ENCODE peak calls at places on chromosomes 11 and 22, in seven cellular contexts. One of them, this sample, is unnamed.

GRCh38 chr11:117515892-117516291 is 188.2 kb downstream of the CEP164 start:
- DNase-seq in AG08395: no peak
- DNase-seq in left ventricle myocardium inferior: no peak
- DNase-seq in H1: no peak
- DNase-seq in fibroblast of lung: no peak
- DNase-seq in renal cortical epithelial cell: no peak
- DNase-seq in progenitor cell of endocrine pancreas: no peak
- DNase-seq in this sample: no peak

GRCh38 chr11:61650781-61651571 is 29.2 kb upstream of the DAGLA start:
- DNase-seq in AG08395: no peak
- DNase-seq in renal cortical epithelial cell: no peak
- DNase-seq in H1: peak; percentile 62
- DNase-seq in progenitor cell of endocrine pancreas: no peak
- DNase-seq in left ventricle myocardium inferior: no peak
- DNase-seq in fibroblast of lung: no peak
- DNase-seq in this sample: no peak

GRCh38 chr11:116357769-116358544 is 414.8 kb downstream of the BUD13 start:
- DNase-seq in progenitor cell of endocrine pancreas: peak; percentile 24
- DNase-seq in renal cortical epithelial cell: no peak
- DNase-seq in AG08395: no peak
- DNase-seq in H1: peak; percentile 88
- DNase-seq in fibroblast of lung: no peak
- DNase-seq in left ventricle myocardium inferior: no peak
- DNase-seq in this sample: peak; percentile 69

GRCh38 chr11:77322926-77323590 is 21.6 kb upstream of the GDPD4 start:
- DNase-seq in H1: no peak
- DNase-seq in renal cortical epithelial cell: peak; percentile 72
- DNase-seq in progenitor cell of endocrine pancreas: no peak
- DNase-seq in left ventricle myocardium inferior: no peak
- DNase-seq in fibroblast of lung: no peak
- DNase-seq in AG08395: peak; percentile 19
- DNase-seq in this sample: peak; percentile 38

GRCh38 chr11:120298461-120298860 is 26.6 kb upstream of the TLCD5 start:
- DNase-seq in progenitor cell of endocrine pancreas: no peak
- DNase-seq in renal cortical epithelial cell: no peak
- DNase-seq in H1: no peak
- DNase-seq in AG08395: no peak
- DNase-seq in fibroblast of lung: no peak
- DNase-seq in left ventricle myocardium inferior: no peak
- DNase-seq in this sample: no peak

GRCh38 chr11:110886241-110886640 is 174.0 kb upstream of the ARHGAP20 start:
- DNase-seq in H1: no peak
- DNase-seq in left ventricle myocardium inferior: no peak
- DNase-seq in AG08395: no peak
- DNase-seq in fibroblast of lung: peak; percentile 27
- DNase-seq in renal cortical epithelial cell: no peak
- DNase-seq in progenitor cell of endocrine pancreas: no peak
- DNase-seq in this sample: no peak

GRCh38 chr11:36389811-36390210 is 93.7 kb downstream of the PRR5L start:
- DNase-seq in renal cortical epithelial cell: no peak
- DNase-seq in H1: no peak
- DNase-seq in left ventricle myocardium inferior: no peak
- DNase-seq in AG08395: no peak
- DNase-seq in progenitor cell of endocrine pancreas: no peak
- DNase-seq in fibroblast of lung: no peak
- DNase-seq in this sample: no peak

GRCh38 chr11:129435499-129436245 is 60.0 kb downstream of the BARX2 start:
- DNase-seq in AG08395: no peak
- DNase-seq in fibroblast of lung: no peak
- DNase-seq in progenitor cell of endocrine pancreas: no peak
- DNase-seq in left ventricle myocardium inferior: no peak
- DNase-seq in H1: no peak
- DNase-seq in renal cortical epithelial cell: peak; percentile 23
- DNase-seq in this sample: no peak

GRCh38 chr11:72239296-72239848 is 4.6 kb downstream of the PHOX2A start:
- DNase-seq in left ventricle myocardium inferior: peak; percentile 71
- DNase-seq in AG08395: peak; percentile 75
- DNase-seq in renal cortical epithelial cell: no peak
- DNase-seq in H1: peak; percentile 64
- DNase-seq in fibroblast of lung: peak; percentile 47
- DNase-seq in progenitor cell of endocrine pancreas: no peak
- DNase-seq in this sample: peak; percentile 65

GRCh38 chr22:46245515-46245914 is 4.6 kb downstream of the CDPF1 start:
- DNase-seq in AG08395: no peak
- DNase-seq in H1: no peak
- DNase-seq in left ventricle myocardium inferior: peak; percentile 82
- DNase-seq in fibroblast of lung: no peak
- DNase-seq in renal cortical epithelial cell: no peak
- DNase-seq in progenitor cell of endocrine pancreas: no peak
- DNase-seq in this sample: peak; percentile 26

GRCh38 chr22:48089601-48090331 is 1327.3 kb downstream of the TBC1D22A start:
- DNase-seq in fibroblast of lung: peak; percentile 17
- DNase-seq in H1: no peak
- DNase-seq in left ventricle myocardium inferior: peak; percentile 44
- DNase-seq in renal cortical epithelial cell: no peak
- DNase-seq in AG08395: peak; percentile 66
- DNase-seq in progenitor cell of endocrine pancreas: no peak
- DNase-seq in this sample: peak; percentile 40

GRCh38 chr11:105447936-105448702 is 161.8 kb upstream of the GRIA4 start:
- DNase-seq in fibroblast of lung: no peak
- DNase-seq in progenitor cell of endocrine pancreas: no peak
- DNase-seq in renal cortical epithelial cell: no peak
- DNase-seq in AG08395: no peak
- DNase-seq in H1: no peak
- DNase-seq in left ventricle myocardium inferior: no peak
- DNase-seq in this sample: no peak

GRCh38 chr22:44192811-44193536 is 12.2 kb downstream of the PARVG start:
- DNase-seq in fibroblast of lung: no peak
- DNase-seq in left ventricle myocardium inferior: no peak
- DNase-seq in AG08395: no peak
- DNase-seq in progenitor cell of endocrine pancreas: no peak
- DNase-seq in renal cortical epithelial cell: no peak
- DNase-seq in H1: no peak
- DNase-seq in this sample: no peak

GRCh38 chr11:117410861-117411725 is 83.4 kb downstream of the CEP164 start:
- DNase-seq in AG08395: no peak
- DNase-seq in fibroblast of lung: no peak
- DNase-seq in H1: no peak
- DNase-seq in progenitor cell of endocrine pancreas: no peak
- DNase-seq in left ventricle myocardium inferior: no peak
- DNase-seq in renal cortical epithelial cell: no peak
- DNase-seq in this sample: no peak

GRCh38 chr11:17695454-17696441 is 23.6 kb upstream of the MYOD1 start:
- DNase-seq in renal cortical epithelial cell: no peak
- DNase-seq in H1: peak; percentile 54
- DNase-seq in AG08395: no peak
- DNase-seq in left ventricle myocardium inferior: no peak
- DNase-seq in progenitor cell of endocrine pancreas: no peak
- DNase-seq in fibroblast of lung: no peak
- DNase-seq in this sample: peak; percentile 11

GRCh38 chr11:83206771-83207413 is 13.4 kb downstream of the ANKRD42 start:
- DNase-seq in renal cortical epithelial cell: peak; percentile 52
- DNase-seq in H1: no peak
- DNase-seq in fibroblast of lung: no peak
- DNase-seq in left ventricle myocardium inferior: no peak
- DNase-seq in AG08395: no peak
- DNase-seq in progenitor cell of endocrine pancreas: no peak
- DNase-seq in this sample: no peak

GRCh38 chr22:48652796-48653195 is 1174.9 kb downstream of the BRD1 start:
- DNase-seq in AG08395: no peak
- DNase-seq in left ventricle myocardium inferior: no peak
- DNase-seq in renal cortical epithelial cell: no peak
- DNase-seq in fibroblast of lung: no peak
- DNase-seq in H1: no peak
- DNase-seq in progenitor cell of endocrine pancreas: no peak
- DNase-seq in this sample: no peak

GRCh38 chr11:44348721-44349120 is 38.8 kb upstream of the ALX4 start:
- DNase-seq in progenitor cell of endocrine pancreas: no peak
- DNase-seq in renal cortical epithelial cell: no peak
- DNase-seq in H1: no peak
- DNase-seq in fibroblast of lung: no peak
- DNase-seq in AG08395: no peak
- DNase-seq in left ventricle myocardium inferior: no peak
- DNase-seq in this sample: no peak

GRCh38 chr11:73330569-73331093 is 22.6 kb downstream of the ARHGEF17 start:
- DNase-seq in H1: no peak
- DNase-seq in AG08395: peak; percentile 67
- DNase-seq in left ventricle myocardium inferior: no peak
- DNase-seq in renal cortical epithelial cell: peak; percentile 54
- DNase-seq in progenitor cell of endocrine pancreas: no peak
- DNase-seq in fibroblast of lung: peak; percentile 56
- DNase-seq in this sample: peak; percentile 67

GRCh38 chr11:74004694-74005615 is 3.9 kb downstream of the UCP3 start:
- DNase-seq in AG08395: no peak
- DNase-seq in renal cortical epithelial cell: no peak
- DNase-seq in progenitor cell of endocrine pancreas: no peak
- DNase-seq in left ventricle myocardium inferior: no peak
- DNase-seq in fibroblast of lung: no peak
- DNase-seq in H1: no peak
- DNase-seq in this sample: no peak

GRCh38 chr22:28024422-28024888 is 105.4 kb upstream of the PITPNB start:
- DNase-seq in progenitor cell of endocrine pancreas: no peak
- DNase-seq in fibroblast of lung: no peak
- DNase-seq in left ventricle myocardium inferior: peak; percentile 15
- DNase-seq in AG08395: no peak
- DNase-seq in H1: no peak
- DNase-seq in renal cortical epithelial cell: no peak
- DNase-seq in this sample: no peak

GRCh38 chr22:20956258-20957117 is 10.6 kb upstream of the AIFM3 start:
- DNase-seq in progenitor cell of endocrine pancreas: no peak
- DNase-seq in AG08395: no peak
- DNase-seq in fibroblast of lung: peak; percentile 32
- DNase-seq in left ventricle myocardium inferior: no peak
- DNase-seq in H1: peak; percentile 67
- DNase-seq in renal cortical epithelial cell: peak; percentile 64
- DNase-seq in this sample: peak; percentile 28

This sample was measured in astrocyte of the hippocampus.